ENCODE peak calls at places on chromosomes 13 and 19, in nine cellular contexts. K, E, R, U, Z, G, S, W and O are unnamed samples.

GRCh38 chr19:33473644-33474305 is 47.8 kb downstream of the PEPD start:
- DNase-seq in K (no peak), W (peak), R (peak), E (no peak), S (no peak), G (no peak), U (no peak), Z (no peak), O (no peak)

GRCh38 chr13:28744656-28745055 is 25.9 kb upstream of the SLC46A3 start:
- DNase-seq in U (no peak), E (no peak), W (no peak), R (no peak), Z (no peak), S (no peak), G (no peak), K (no peak), O (no peak)

GRCh38 chr13:113297370-113297871 is 382 bp downstream of the LAMP1 start:
- DNase-seq in G (no peak), E (peak), Z (no peak), W (peak), S (peak), K (no peak), U (peak), R (no peak), O (no peak)

GRCh38 chr19:51737924-51738323 is 13.8 kb downstream of the FPR1 start:
- DNase-seq in Z (no peak), W (no peak), R (no peak), U (no peak), E (no peak), S (no peak), G (no peak), K (no peak), O (no peak)

GRCh38 chr13:59734393-59734792 is 429.3 kb downstream of the DIAPH3 start:
- DNase-seq in Z (no peak), E (no peak), W (no peak), U (no peak), R (no peak), K (no peak), S (no peak), G (peak), O (no peak)

GRCh38 chr19:16115309-16116039 is 3.8 kb downstream of the RAB8A start:
- DNase-seq in S (no peak), E (no peak), U (no peak), Z (no peak), W (no peak), G (no peak), R (no peak), K (no peak), O (no peak)

GRCh38 chr19:15532779-15533521 is 24.6 kb downstream of the CYP4F22 start:
- DNase-seq in K (no peak), E (peak), S (no peak), Z (peak), G (no peak), U (no peak), R (no peak), W (no peak), O (no peak)

GRCh38 chr13:37868691-37869505 is 674 bp downstream of the TRPC4 start:
- DNase-seq in S (peak), W (peak), U (no peak), K (no peak), R (peak), Z (no peak), E (no peak), G (peak), O (no peak)

GRCh38 chr19:14383898-14384669 is 2.8 kb downstream of the ADGRE5 start:
- DNase-seq in S (no peak), K (no peak), E (peak), Z (no peak), G (no peak), R (peak), U (peak), W (no peak), O (no peak)

GRCh38 chr19:49553451-49554271 is 25.9 kb downstream of the RCN3 start:
- DNase-seq in W (no peak), G (no peak), R (peak), Z (no peak), U (no peak), S (no peak), E (peak), K (no peak), O (peak)

GRCh38 chr19:49409441-49410029 is 13.7 kb downstream of the PTH2 start:
- DNase-seq in E (no peak), U (no peak), S (no peak), R (no peak), K (no peak), Z (no peak), W (no peak), G (no peak), O (no peak)

GRCh38 chr13:112983042-112983305 is 14.0 kb downstream of the MCF2L start:
- DNase-seq in R (no peak), Z (no peak), W (no peak), U (no peak), S (no peak), G (no peak), E (no peak), K (no peak), O (no peak)

GRCh38 chr19:4368128-4368820 is 24.9 kb downstream of the MPND start:
- DNase-seq in R (no peak), Z (no peak), W (no peak), S (no peak), G (no peak), K (no peak), U (peak), E (peak), O (no peak)
- H3K27ac ChIP-seq in R (no peak), Z (peak), W (peak), S (peak), G (peak), K (no peak), U (peak), E (peak), O (peak)

GRCh38 chr13:43848250-43848649 is 31.3 kb downstream of the CCDC122 start:
- DNase-seq in K (no peak), G (no peak), E (peak), R (peak), W (no peak), S (no peak), U (no peak), Z (no peak), O (no peak)
- H3K27ac ChIP-seq in K (no peak), G (no peak), E (peak), R (peak), W (no peak), S (no peak), U (no peak), Z (no peak), O (no peak)

DNA sequence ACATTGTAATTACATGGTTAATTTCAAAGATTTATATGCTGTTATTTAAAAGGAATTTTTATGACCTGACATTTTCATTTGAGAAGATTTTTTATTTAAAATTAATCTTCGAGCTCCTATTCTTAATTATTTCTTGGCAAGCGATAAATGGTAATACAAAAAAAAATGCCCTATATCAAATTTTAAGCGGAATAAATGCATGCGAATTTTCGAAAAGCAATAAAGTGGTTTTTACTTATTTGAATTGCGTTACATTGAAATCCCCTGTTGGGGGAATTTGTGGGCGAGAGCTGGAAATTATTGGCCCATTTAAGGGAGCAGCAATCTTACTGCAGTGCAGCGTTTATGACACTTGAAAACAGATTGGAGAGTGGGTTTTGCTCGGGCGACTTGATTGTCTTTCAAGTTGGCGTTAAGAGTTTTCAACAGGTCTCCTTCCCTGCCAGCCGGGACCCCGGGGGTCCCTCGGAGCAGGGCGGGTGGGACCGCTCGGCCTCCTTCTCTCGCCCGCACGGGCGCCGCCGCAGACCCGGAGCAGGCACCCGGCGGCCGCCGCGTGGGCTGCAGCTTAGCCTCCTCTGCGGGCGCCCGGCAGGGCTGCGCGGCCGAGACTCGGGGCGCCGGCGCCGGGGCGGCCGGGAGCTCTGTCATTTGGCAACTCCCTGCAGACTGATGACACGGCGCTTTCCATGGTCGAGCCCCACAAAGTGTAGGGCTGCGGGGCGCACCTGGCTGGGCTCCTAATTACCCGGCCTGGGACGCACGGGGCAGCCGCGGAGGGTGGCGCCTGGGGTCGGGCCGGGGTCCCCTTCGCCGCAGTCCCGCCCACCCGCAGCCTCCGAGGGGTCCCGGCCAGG is 255.1 kb upstream of the SOX21 start:
- DNase-seq in G (peak), K (no peak), E (no peak), R (no peak), U (peak), W (no peak), S (peak), Z (no peak), O (no peak)
- H3K27ac ChIP-seq in G (peak), K (no peak), E (no peak), R (no peak), U (no peak), W (no peak), S (no peak), Z (no peak), O (no peak)

DNA sequence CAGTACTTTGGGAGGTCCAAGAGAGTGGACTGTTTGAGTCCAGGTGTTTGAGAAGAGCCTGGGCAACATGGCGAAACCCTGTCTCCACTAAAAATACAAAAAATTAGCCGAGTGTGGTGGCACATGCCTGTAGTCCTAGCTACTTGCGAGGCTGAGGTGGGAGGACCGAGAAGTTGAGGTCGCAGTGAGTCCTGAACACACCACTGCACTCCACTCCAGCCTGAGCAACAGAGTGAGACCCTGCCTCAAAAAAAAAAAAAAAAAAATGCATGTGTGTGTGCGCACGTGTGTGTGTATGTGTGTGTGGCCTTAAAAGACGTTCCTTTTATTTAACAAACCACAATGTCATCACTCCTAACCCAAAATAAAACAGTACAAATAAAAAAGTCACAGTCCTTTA is 62.6 kb downstream of the MAP4K1 start:
- DNase-seq in S (no peak), E (no peak), W (no peak), Z (no peak), K (no peak), R (no peak), U (no peak), G (no peak), O (no peak)
- H3K27ac ChIP-seq in S (no peak), E (no peak), W (no peak), Z (no peak), K (no peak), R (no peak), U (no peak), G (no peak), O (no peak)

DNA sequence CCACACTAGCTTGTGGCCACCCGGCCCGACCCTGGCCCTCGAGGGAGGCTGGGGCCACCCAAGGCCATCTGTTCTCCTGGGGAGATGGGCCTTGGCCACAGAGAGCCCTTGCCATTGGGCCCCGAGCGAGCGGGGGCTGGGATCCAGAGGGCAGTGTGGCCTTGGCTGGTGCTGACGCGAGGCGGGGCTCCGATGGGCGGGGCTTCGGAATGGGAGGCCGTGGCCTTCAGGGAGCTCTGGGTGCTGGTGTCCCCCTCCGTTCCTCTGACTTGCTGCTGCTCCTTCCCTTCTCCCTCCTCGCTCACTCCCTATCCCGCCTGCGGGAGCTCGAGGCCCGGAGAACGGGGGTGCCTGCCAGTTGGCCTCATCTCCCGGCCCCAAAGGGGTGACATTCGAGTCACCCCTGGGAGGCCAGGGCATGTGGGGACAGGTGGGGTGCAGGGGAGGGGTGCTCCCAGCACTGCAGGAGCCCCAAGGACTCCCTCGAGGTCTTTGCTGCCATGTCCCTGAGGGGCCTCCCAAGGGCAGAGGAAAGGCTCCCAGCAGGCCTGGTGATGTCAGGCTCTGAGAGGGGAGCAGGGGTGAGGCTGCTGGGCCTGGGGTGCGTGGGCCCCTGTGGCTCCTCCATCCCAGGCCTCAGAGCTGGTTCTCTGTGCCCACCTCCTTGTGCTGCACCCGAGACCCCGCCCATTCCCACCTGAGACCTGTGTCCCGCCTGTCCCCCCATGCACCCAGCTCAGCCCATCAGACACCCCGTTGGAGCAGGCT is 4.2 kb downstream of the NCLN start:
- DNase-seq in Z (no peak), G (no peak), R (no peak), K (no peak), S (peak), E (no peak), W (peak), U (peak), O (no peak)
- H3K27ac ChIP-seq in Z (no peak), G (no peak), R (no peak), K (no peak), S (no peak), E (no peak), W (no peak), U (no peak), O (no peak)

GRCh38 chr19:3178973-3179738 is 587 bp downstream of the S1PR4 start:
- DNase-seq in E (no peak), S (no peak), U (no peak), Z (no peak), R (no peak), G (no peak), W (peak), K (no peak), O (no peak)

GRCh38 chr19:3176715-3177501 is 1.7 kb upstream of the S1PR4 start:
- DNase-seq in U (no peak), K (no peak), R (peak), G (no peak), E (peak), S (no peak), Z (peak), W (peak), O (peak)

GRCh38 chr19:3179739-3180293 is 1.2 kb downstream of the S1PR4 start:
- DNase-seq in R (no peak), Z (no peak), G (no peak), S (no peak), W (peak), U (no peak), K (no peak), E (no peak), O (no peak)

GRCh38 chr19:3175761-3176714 is 2.5 kb upstream of the S1PR4 start:
- DNase-seq in W (peak), U (no peak), Z (peak), K (no peak), E (peak), G (no peak), S (no peak), R (peak), O (peak)

GRCh38 chr19:3178377-3178972 is at the start of gene S1PR4:
- DNase-seq in W (peak), G (no peak), U (no peak), K (no peak), Z (no peak), R (no peak), S (no peak), E (no peak), O (no peak)
- H3K27ac ChIP-seq in W (peak), G (no peak), U (no peak), K (no peak), Z (peak), R (no peak), S (no peak), E (no peak), O (no peak)